ENCODE peak calls at places on chromosomes 3 and 15, in seven cellular contexts. Z is psoas muscle; P is B cell; D is caudate nucleus; O is NCI-H1930; T is AML-193; L is stimulated activated CD8-positive, alpha-beta memory T cell treated with anti-CD3 and anti-CD28 coated beads, Interleukin-7, amount 100 ng/mL, for 24 hours. H is an unnamed sample.

GRCh38 chr15:56038015-56038414 is 44.6 kb upstream of the NEDD4 start:
- DNase-seq in Z (no peak), P (no peak), D (no peak), O (no peak), T (no peak), L (no peak), H (peak)

GRCh38 chr15:64851503-64851840 is 9.8 kb downstream of the PLEKHO2 start:
- DNase-seq in Z (no peak), P (no peak), D (no peak), O (no peak), T (peak), L (no peak), H (no peak)

GRCh38 chr3:58383904-58384303 is 49.7 kb downstream of the PDHB start:
- DNase-seq in Z (peak), P (no peak), D (no peak), O (no peak), T (no peak), L (no peak), H (no peak)

GRCh38 chr3:58594117-58594516 is 16.9 kb upstream of the FAM107A start:
- DNase-seq in Z (no peak), P (no peak), D (no peak), O (no peak), T (no peak), L (no peak), H (no peak)

GRCh38 chr3:12536423-12536822 is 8.9 kb downstream of the MKRN2OS start:
- DNase-seq in Z (no peak), P (no peak), D (no peak), O (no peak), T (no peak), L (no peak), H (no peak)

GRCh38 chr3:57952208-57952631 is 56.0 kb upstream of the FLNB start:
- DNase-seq in Z (peak), P (no peak), D (peak), O (no peak), T (no peak), L (no peak), H (no peak)

GRCh38 chr3:31880020-31880419 is 101.0 kb downstream of the OSBPL10 start:
- DNase-seq in Z (no peak), P (peak), D (no peak), O (no peak), T (peak), L (no peak), H (peak)

GRCh38 chr3:24264748-24265158 is 229.9 kb downstream of the THRB start:
- DNase-seq in Z (no peak), P (peak), D (no peak), O (no peak), T (peak), L (no peak), H (peak)

GRCh38 chr15:60370105-60370803 is 27.5 kb downstream of the ANXA2 start:
- DNase-seq in Z (no peak), P (no peak), D (no peak), O (no peak), T (no peak), L (no peak), H (no peak)

GRCh38 chr15:59191855-59192237 is 14.8 kb upstream of the LDHAL6B start:
- DNase-seq in Z (no peak), P (no peak), D (no peak), O (no peak), T (no peak), L (no peak), H (no peak)

GRCh38 chr3:183518446-183519185 is 36.9 kb downstream of the KLHL6 start:
- DNase-seq in Z (no peak), P (no peak), D (no peak), O (no peak), T (no peak), L (no peak), H (no peak)

GRCh38 chr15:88337993-88338392 is 81.5 kb upstream of the NTRK3 start:
- DNase-seq in Z (no peak), P (no peak), D (no peak), O (no peak), T (no peak), L (no peak), H (no peak)

GRCh38 chr3:45690331-45691035 is 1.3 kb downstream of the SACM1L start:
- DNase-seq in Z (no peak), P (no peak), D (no peak), O (no peak), T (peak), L (no peak), H (peak)

GRCh38 chr3:149453140-149453805 is 21.2 kb upstream of the TM4SF4 start:
- DNase-seq in Z (no peak), P (no peak), D (no peak), O (no peak), T (no peak), L (no peak), H (no peak)

GRCh38 chr15:29638781-29639180 is 183.5 kb downstream of the TJP1 start:
- DNase-seq in Z (no peak), P (no peak), D (no peak), O (no peak), T (no peak), L (no peak), H (no peak)